ENCODE peak calls at places on chromosomes 3 and 15, in ten cellular contexts. K, D, G, Z, A, O, S, M, X and Y are unnamed samples.

GRCh38 chr3:42906905-42907183 is 902 bp downstream of the ZNF662 start:
- DNase-seq in S (no peak), G (no peak), X (no peak), A (no peak), O (no peak), Z (peak; percentile 6), D (no peak), M (no peak), K (no peak), Y (no peak)

GRCh38 chr3:187717572-187717971 is 15.2 kb upstream of the RTP2 start:
- DNase-seq in M (no peak), G (no peak), K (no peak), S (no peak), A (no peak), X (no peak), O (no peak), Z (peak; percentile 48), D (peak; percentile 18), Y (no peak)

GRCh38 chr3:80355144-80355543 is 587.3 kb upstream of the ROBO1 start:
- DNase-seq in A (no peak), K (no peak), S (no peak), O (no peak), G (no peak), Z (no peak), M (peak; percentile 82), X (no peak), D (no peak), Y (peak; percentile 39)

GRCh38 chr3:189573004-189573403 is 58.2 kb upstream of the TP63 start:
- DNase-seq in G (no peak), S (no peak), K (no peak), D (no peak), M (no peak), Z (peak; percentile 30), A (no peak), X (no peak), O (peak; percentile 24), Y (no peak)

GRCh38 chr15:64247535-64247905 is 84.7 kb upstream of the PPIB start:
- DNase-seq in O (no peak), A (no peak), G (no peak), K (no peak), M (no peak), X (no peak), Z (no peak), D (peak; percentile 26), S (no peak), Y (no peak)

GRCh38 chr3:29181149-29181780 is 99.6 kb upstream of the RBMS3 start:
- DNase-seq in S (no peak), Z (no peak), M (no peak), X (no peak), O (no peak), D (no peak), G (no peak), A (no peak), K (no peak), Y (no peak)

GRCh38 chr3:32841875-32842505 is 24.2 kb downstream of the TRIM71 start:
- DNase-seq in K (no peak), S (no peak), O (no peak), X (no peak), D (no peak), M (no peak), Z (peak; percentile 48), A (no peak), G (no peak), Y (peak; percentile 39)

GRCh38 chr15:88331291-88331690 is 74.8 kb upstream of the NTRK3 start:
- DNase-seq in X (peak; percentile 88), S (peak; percentile 23), K (peak; percentile 75), A (peak; percentile 29), D (no peak), O (peak; percentile 63), Z (peak; percentile 11), G (no peak), M (no peak), Y (no peak)

GRCh38 chr15:70375006-70375409 is 277.3 kb upstream of the TLE3 start:
- DNase-seq in Z (peak; percentile 52), G (peak; percentile 61), X (peak; percentile 84), S (peak; percentile 19), K (no peak), O (no peak), D (no peak), A (no peak), M (peak; percentile 67), Y (peak; percentile 86)

GRCh38 chr3:45547764-45548683 is 46.5 kb upstream of the LIMD1 start:
- DNase-seq in G (peak; percentile 81), O (no peak), S (no peak), K (no peak), X (peak; percentile 76), M (no peak), D (no peak), A (no peak), Z (peak; percentile 71), Y (no peak)

GRCh38 chr3:116179091-116179490 is 266.2 kb downstream of the LSAMP start:
- DNase-seq in M (no peak), S (no peak), G (no peak), X (no peak), K (no peak), O (no peak), A (no peak), Z (peak; percentile 60), D (peak; percentile 41), Y (no peak)

GRCh38 chr3:31704651-31705179 is 172.0 kb downstream of the STT3B start:
- DNase-seq in M (peak; percentile 58), G (no peak), D (peak; percentile 75), S (peak; percentile 80), O (no peak), X (peak; percentile 21), A (peak; percentile 14), Z (peak; percentile 62), K (no peak), Y (peak; percentile 76)

GRCh38 chr15:100901296-100901695 is 17.9 kb upstream of the LRRK1 start:
- DNase-seq in G (no peak), M (no peak), X (no peak), O (no peak), A (no peak), K (no peak), Z (no peak), D (no peak), S (no peak), Y (no peak)

GRCh38 chr3:182118081-182118480 is 406.4 kb downstream of the SOX2 start:
- DNase-seq in D (peak; percentile 21), M (peak; percentile 45), A (no peak), Z (no peak), S (no peak), G (no peak), O (no peak), X (no peak), K (no peak), Y (peak; percentile 75)

GRCh38 chr3:108136888-108137814 is 46.3 kb upstream of the CD47 start:
- DNase-seq in X (no peak), A (no peak), Z (no peak), O (no peak), D (no peak), S (no peak), K (no peak), G (no peak), M (no peak), Y (no peak)

GRCh38 chr3:40899286-40899712 is 300.0 kb upstream of the CTNNB1 start:
- DNase-seq in M (peak; percentile 89), X (no peak), G (no peak), O (no peak), A (no peak), S (no peak), D (peak; percentile 9), K (no peak), Z (peak; percentile 28), Y (peak; percentile 96)

GRCh38 chr15:89633585-89633984 is 21.7 kb downstream of the KIF7 start:
- DNase-seq in D (no peak), O (no peak), G (no peak), K (no peak), Z (no peak), X (no peak), S (no peak), A (no peak), M (no peak), Y (no peak)

GRCh38 chr3:72839057-72839456 is 9.2 kb downstream of the SHQ1 start:
- DNase-seq in D (no peak), G (no peak), O (no peak), K (no peak), Z (no peak), X (no peak), A (no peak), S (no peak), M (no peak), Y (no peak)

GRCh38 chr3:127970966-127971592 is 56.0 kb downstream of the KBTBD12 start:
- DNase-seq in D (peak; percentile 63), M (peak; percentile 51), O (peak; percentile 56), G (no peak), Z (peak; percentile 71), X (peak; percentile 43), A (peak; percentile 13), S (peak; percentile 73), K (no peak), Y (peak; percentile 65)

GRCh38 chr3:152638707-152639450 is 196.1 kb upstream of the P2RY1 start:
- DNase-seq in X (no peak), O (no peak), D (no peak), A (no peak), Z (peak; percentile 11), S (no peak), G (no peak), M (peak; percentile 88), K (no peak), Y (peak; percentile 76)

GRCh38 chr3:41726891-41727290 is 235.0 kb downstream of the ULK4 start:
- DNase-seq in S (no peak), O (no peak), A (no peak), M (peak; percentile 17), Z (no peak), G (no peak), K (no peak), D (no peak), X (no peak), Y (peak; percentile 48)

GRCh38 chr3:151403246-151403645 is 18.7 kb upstream of the P2RY12 start:
- DNase-seq in X (no peak), D (no peak), K (no peak), S (no peak), A (no peak), M (peak; percentile 49), O (no peak), G (no peak), Z (peak; percentile 87), Y (peak; percentile 83)